ENCODE peak calls at places on chromosome 14, in seven cellular contexts. S is activated naive CD4-positive, alpha-beta T cell treated with anti-CD3 and anti-CD28 coated beads, Interleukin-2, amount 10 ng/mL, durations not matched to agents 7 days and 5 days; V is AG09309; N is HEK293T; I is GM23338; K is left kidney; B is NCI-H1417 treated with DMSO at 0.1 percent for 48 hours. J is an unnamed sample.

GRCh38 chr14:85233756-85234545 is 296.0 kb upstream of the FLRT2 start:
- DNase-seq in S (no peak), V (no peak), N (no peak), I (no peak), K (no peak), B (no peak), J (no peak)

GRCh38 chr14:93655078-93655750 is 133.1 kb downstream of the PRIMA1 start:
- DNase-seq in S (no peak), V (peak; percentile 8), N (peak; percentile 64), I (peak; percentile 97), K (peak; percentile 92), B (no peak), J (peak; percentile 68)

GRCh38 chr14:63499701-63500250 is 43.4 kb downstream of the PPP2R5E start:
- DNase-seq in S (no peak), V (peak; percentile 90), N (no peak), I (no peak), K (no peak), B (no peak), J (no peak)

GRCh38 chr14:105437723-105438500 is 18.3 kb downstream of the MTA1 start:
- DNase-seq in S (no peak), V (no peak), N (no peak), I (no peak), K (no peak), B (no peak), J (no peak)

GRCh38 chr14:104475802-104476201 is 103.8 kb upstream of the C14orf180 start:
- DNase-seq in S (no peak), V (no peak), N (no peak), I (no peak), K (no peak), B (no peak), J (no peak)

GRCh38 chr14:104970231-104971068 is 7.7 kb downstream of the AHNAK2 start:
- DNase-seq in S (no peak), V (peak; percentile 55), N (no peak), I (peak; percentile 59), K (no peak), B (no peak), J (peak; percentile 59)

GRCh38 chr14:24080142-24080530 is 8.8 kb downstream of the CPNE6 start:
- DNase-seq in S (no peak), V (no peak), N (no peak), I (no peak), K (no peak), B (no peak), J (no peak)

GRCh38 chr14:52599974-52600373 is 47.3 kb downstream of the GPR137C start:
- DNase-seq in S (no peak), V (no peak), N (no peak), I (no peak), K (no peak), B (no peak), J (no peak)

GRCh38 chr14:21084988-21085853 is 13.2 kb downstream of the ZNF219 start:
- DNase-seq in S (no peak), V (no peak), N (no peak), I (no peak), K (no peak), B (no peak), J (no peak)

GRCh38 chr14:88621090-88621489 is 58.3 kb downstream of the ZC3H14 start:
- DNase-seq in S (no peak), V (no peak), N (no peak), I (no peak), K (peak; percentile 25), B (no peak), J (no peak)

GRCh38 chr14:98226411-98226810 is 1045.6 kb downstream of the BCL11B start:
- DNase-seq in S (no peak), V (no peak), N (no peak), I (no peak), K (no peak), B (no peak), J (no peak)

GRCh38 chr14:93078830-93079229 is 36.9 kb downstream of the ITPK1 start:
- DNase-seq in S (no peak), V (peak; percentile 85), N (no peak), I (no peak), K (peak; percentile 33), B (no peak), J (no peak)

GRCh38 chr14:55274144-55274543 is 2.9 kb downstream of the FBXO34 start:
- DNase-seq in S (no peak), V (no peak), N (no peak), I (no peak), K (no peak), B (no peak), J (no peak)

GRCh38 chr14:50225067-50225973 is 6.1 kb downstream of the SOS2 start:
- DNase-seq in S (no peak), V (peak; percentile 42), N (no peak), I (peak; percentile 11), K (peak; percentile 70), B (no peak), J (no peak)

GRCh38 chr14:31990959-31991541 is 86.1 kb upstream of the ARHGAP5 start:
- DNase-seq in S (no peak), V (peak; percentile 67), N (no peak), I (no peak), K (peak; percentile 75), B (no peak), J (no peak)

GRCh38 chr14:89507521-89507920 is 90.5 kb upstream of the FOXN3 start:
- DNase-seq in S (no peak), V (peak; percentile 39), N (no peak), I (no peak), K (no peak), B (no peak), J (no peak)

GRCh38 chr14:91138511-91139359 is 24.9 kb downstream of the DGLUCY start:
- DNase-seq in S (peak; percentile 67), V (no peak), N (peak; percentile 55), I (peak; percentile 80), K (peak; percentile 20), B (no peak), J (peak; percentile 35)

GRCh38 chr14:23066855-23067744 is 9.8 kb upstream of the CDH24 start:
- DNase-seq in S (no peak), V (no peak), N (no peak), I (no peak), K (no peak), B (no peak), J (no peak)

GRCh38 chr14:104750658-104751057 is 2.3 kb upstream of the SIVA1 start:
- DNase-seq in S (peak; percentile 36), V (no peak), N (no peak), I (no peak), K (no peak), B (no peak), J (no peak)

GRCh38 chr14:20493634-20494033 is 11.7 kb upstream of the RNASE10 start:
- DNase-seq in S (no peak), V (no peak), N (no peak), I (no peak), K (no peak), B (no peak), J (no peak)

GRCh38 chr14:69247691-69248440 is 12.1 kb upstream of the GALNT16 start:
- DNase-seq in S (no peak), V (peak; percentile 91), N (no peak), I (no peak), K (no peak), B (no peak), J (no peak)

GRCh38 chr14:102076793-102077759 is 9.8 kb downstream of the HSP90AA1 start:
- DNase-seq in S (no peak), V (no peak), N (no peak), I (no peak), K (no peak), B (no peak), J (no peak)

GRCh38 chr14:64340560-64341196 is 46.5 kb upstream of the ESR2 start:
- DNase-seq in S (no peak), V (no peak), N (no peak), I (peak; percentile 44), K (no peak), B (no peak), J (no peak)

GRCh38 chr14:40096968-40097367 is 664.7 kb upstream of the FBXO33 start:
- DNase-seq in S (no peak), V (no peak), N (no peak), I (no peak), K (no peak), B (no peak), J (no peak)

GRCh38 chr14:92692822-92693226 is 55.6 kb downstream of the LGMN start:
- DNase-seq in S (no peak), V (no peak), N (no peak), I (no peak), K (no peak), B (peak; percentile 72), J (no peak)

GRCh38 chr14:104794099-104794498 is 1.4 kb downstream of the AKT1 start:
- DNase-seq in S (peak; percentile 63), V (no peak), N (peak; percentile 92), I (no peak), K (peak; percentile 75), B (no peak), J (peak; percentile 94)

GRCh38 chr14:50061664-50062437 is 54.5 kb downstream of the VCPKMT start:
- DNase-seq in S (peak; percentile 88), V (no peak), N (no peak), I (no peak), K (peak; percentile 89), B (no peak), J (no peak)

GRCh38 chr14:68292467-68293334 is 473.1 kb downstream of the RAD51B start:
- DNase-seq in S (no peak), V (no peak), N (peak; percentile 48), I (no peak), K (peak; percentile 61), B (no peak), J (no peak)

GRCh38 chr14:58107947-58108552 is 44.0 kb downstream of the ARMH4 start:
- DNase-seq in S (peak; percentile 54), V (peak; percentile 40), N (peak; percentile 44), I (peak; percentile 75), K (peak; percentile 70), B (peak; percentile 18), J (peak; percentile 53)

GRCh38 chr14:73492661-73493060 is 1.9 kb downstream of the RIOX1 start:
- DNase-seq in S (no peak), V (no peak), N (no peak), I (no peak), K (no peak), B (no peak), J (no peak)

GRCh38 chr14:101118746-101119610 is 215.5 kb upstream of the RTL1 start:
- DNase-seq in S (no peak), V (no peak), N (no peak), I (no peak), K (peak; percentile 51), B (no peak), J (no peak)

GRCh38 chr14:72680853-72681640 is 212.9 kb downstream of the DPF3 start:
- DNase-seq in S (no peak), V (no peak), N (no peak), I (no peak), K (no peak), B (no peak), J (no peak)

GRCh38 chr14:51447411-51447810 is 204.3 kb upstream of the FRMD6 start:
- DNase-seq in S (no peak), V (no peak), N (no peak), I (no peak), K (no peak), B (no peak), J (no peak)

GRCh38 chr14:92726135-92726932 is 22.1 kb downstream of the LGMN start:
- DNase-seq in S (peak; percentile 37), V (peak; percentile 59), N (no peak), I (no peak), K (no peak), B (no peak), J (peak; percentile 24)

GRCh38 chr14:75531256-75531655 is 9.0 kb downstream of the BATF start:
- DNase-seq in S (no peak), V (no peak), N (no peak), I (no peak), K (no peak), B (no peak), J (no peak)

GRCh38 chr14:104477804-104478375 is 101.7 kb upstream of the C14orf180 start:
- DNase-seq in S (no peak), V (no peak), N (no peak), I (no peak), K (peak; percentile 91), B (no peak), J (no peak)

J was measured in iPS-NIHi11.